ENCODE peak calls at places on chromosomes 11 and 22, in nine cellular contexts. E, I, W, A, X, C, T, M and N are unnamed samples. For H3K4me1, the result is how much of the 10 kb centered on the place peaks cover.

GRCh38 chr22:41524809-41525449 is 19.3 kb downstream of the POLR3H start:
- ATAC-seq in I (no peak), E (peak), W (peak), M (peak), A (no peak), T (peak), X (no peak), C (no peak), N (no peak)

GRCh38 chr22:28188480-28188879 is 269.4 kb upstream of the PITPNB start:
- ATAC-seq in T (no peak), I (no peak), W (no peak), E (no peak), M (no peak), X (no peak), C (no peak), A (no peak), N (no peak)

GRCh38 chr11:100434821-100435641 is 252.1 kb upstream of the ARHGAP42 start:
- ATAC-seq in E (no peak), C (no peak), A (no peak), T (no peak), M (no peak), I (no peak), W (no peak), X (no peak), N (no peak)

GRCh38 chr11:134228625-134229024 is 4.2 kb downstream of the VPS26B start:
- ATAC-seq in E (no peak), M (no peak), T (no peak), C (no peak), W (no peak), A (no peak), X (no peak), I (no peak), N (no peak)

GRCh38 chr22:36493690-36494110 is 12.3 kb upstream of the TXN2 start:
- ATAC-seq in I (peak), T (peak), E (no peak), X (no peak), W (peak), M (no peak), C (peak), A (no peak), N (peak)

GRCh38 chr22:31561238-31561887 is 65.0 kb downstream of the SFI1 start:
- ATAC-seq in A (peak), I (peak), C (peak), X (peak), E (peak), T (peak), M (peak), W (peak), N (peak)

GRCh38 chr11:16936643-16937042 is 77.6 kb downstream of the PLEKHA7 start:
- ATAC-seq in C (no peak), X (no peak), T (peak), E (no peak), A (peak), I (no peak), M (no peak), W (peak), N (no peak)

GRCh38 chr11:102522332-102523207 is 8.0 kb downstream of the MMP7 start:
- ATAC-seq in A (no peak), I (no peak), T (no peak), C (no peak), X (no peak), E (no peak), M (no peak), W (no peak), N (no peak)

GRCh38 chr11:117933475-117933874 is 4.3 kb upstream of the TMPRSS13 start:
- ATAC-seq in C (no peak), X (no peak), I (no peak), M (no peak), E (no peak), W (no peak), T (no peak), A (no peak), N (no peak)
- H3K4me1 ChIP-seq in C (under half), X (under half), I (under half), M (under half), E (under half), W (under half), T (under half), A (under half), N (under half)

DNA sequence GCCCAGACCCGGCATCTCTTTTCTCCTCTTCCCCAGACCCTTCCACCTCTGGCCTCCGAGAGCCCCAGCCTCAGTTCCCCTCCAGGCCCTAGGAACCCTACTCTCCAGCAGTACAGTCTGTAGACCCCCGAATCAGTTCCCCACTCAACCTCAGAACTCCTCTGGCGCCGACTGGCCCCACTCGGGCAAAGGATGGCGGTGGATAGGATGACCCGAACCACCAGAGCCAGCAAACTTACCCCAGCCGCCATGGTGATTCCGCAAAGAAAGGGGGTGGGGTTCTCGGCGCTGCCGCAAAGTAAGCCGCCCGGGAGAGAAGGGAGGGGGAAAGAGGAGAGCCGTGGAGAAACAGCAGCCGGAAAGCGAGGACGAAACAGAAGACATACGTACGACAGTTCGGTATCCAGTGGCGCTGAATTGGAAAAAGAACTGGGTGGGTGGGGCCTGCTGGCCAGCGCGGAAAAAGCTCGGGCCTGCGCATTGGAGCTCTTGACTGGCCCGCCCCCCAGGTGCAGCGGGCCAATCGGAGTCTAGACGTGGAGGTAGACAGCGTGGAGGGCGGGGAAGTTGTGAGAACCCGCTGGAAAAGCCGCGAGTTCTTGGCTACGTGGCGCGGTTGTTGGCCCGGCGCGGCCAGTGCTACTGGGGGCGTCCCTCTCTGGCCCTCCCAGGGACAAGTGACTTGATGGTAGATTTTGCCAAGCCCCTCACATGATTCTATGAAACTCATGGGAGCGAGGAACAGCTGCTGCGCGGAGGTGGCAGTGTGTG is at the start of gene EEF1G:
- ATAC-seq in X (peak), W (peak), M (peak), A (peak), T (peak), C (peak), E (peak), I (peak), N (peak)
- TF ChIP-seq POLR2A in X (peak), W (peak), M (peak), A (no peak), T (peak), C (peak), E (peak), I (peak), N (peak)

DNA sequence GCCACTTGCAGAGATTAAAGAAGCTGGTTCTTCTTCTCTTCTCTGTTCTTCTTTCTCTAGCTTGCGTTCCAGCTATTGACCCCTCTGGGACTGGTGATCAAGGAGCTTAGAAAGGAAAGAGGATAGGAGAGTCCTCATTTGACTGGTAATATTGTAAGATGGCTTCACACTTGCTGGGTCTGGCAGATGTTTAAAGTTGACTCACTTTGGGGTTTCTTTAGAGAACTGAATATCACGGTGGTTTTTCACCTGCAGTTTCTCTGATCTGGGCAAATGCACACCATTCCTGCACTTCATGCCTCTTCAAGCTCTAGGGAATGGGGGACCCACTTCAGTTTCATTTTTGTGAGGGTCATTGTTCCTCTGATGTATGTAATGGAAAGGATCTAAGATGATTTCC is 41.8 kb upstream of the DEUP1 start:
- ATAC-seq in M (no peak), I (no peak), E (no peak), A (no peak), T (no peak), X (no peak), C (no peak), W (no peak), N (no peak)
- H3K4me1 ChIP-seq in M (under half), I (under half), E (under half), A (under half), T (under half), X (under half), C (under half), W (under half), N (under half)

DNA sequence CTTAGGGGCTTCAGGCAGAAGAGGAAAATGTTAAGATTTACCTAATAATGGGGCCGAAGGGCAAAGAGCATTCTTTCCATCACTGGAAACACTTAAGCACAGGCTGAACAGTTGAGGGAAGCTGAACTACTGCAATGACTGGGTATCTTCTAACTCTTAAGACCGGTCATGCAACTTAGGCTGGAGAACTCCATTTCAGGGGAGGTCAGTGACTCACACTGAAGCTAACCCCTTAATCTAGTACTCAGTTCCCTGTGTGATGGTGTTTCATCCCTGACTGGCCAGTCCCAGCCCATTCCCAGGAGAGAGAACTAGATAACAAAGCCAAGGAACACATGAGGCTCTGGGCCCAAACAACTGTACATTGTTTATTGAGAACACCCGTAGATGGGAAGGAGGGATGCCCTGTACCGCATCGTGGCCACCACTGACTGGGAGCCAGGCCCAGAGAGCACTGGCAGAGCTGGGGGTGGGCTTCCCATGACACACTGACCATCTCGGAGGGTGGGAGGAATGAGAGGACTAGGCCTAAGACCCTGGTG is 10.5 kb downstream of the RPL27A start:
- ATAC-seq in I (no peak), C (no peak), T (no peak), A (no peak), M (no peak), X (peak), W (no peak), E (no peak), N (no peak)
- TF ChIP-seq POLR2A in I (no peak), C (no peak), T (no peak), A (no peak), M (no peak), X (peak), W (no peak), E (no peak), N (no peak)

GRCh38 chr11:66999555-66999954 is 23.4 kb upstream of the SYT12 start:
- ATAC-seq in E (no peak), M (no peak), T (no peak), I (no peak), C (no peak), A (no peak), X (no peak), W (no peak), N (no peak)

GRCh38 chr11:67001332-67001731 is 21.6 kb upstream of the SYT12 start:
- ATAC-seq in M (no peak), A (no peak), C (no peak), I (no peak), X (no peak), E (no peak), W (no peak), T (no peak), N (no peak)

GRCh38 chr11:66992041-66992440 is 16.9 kb downstream of the C11orf86 start:
- ATAC-seq in I (no peak), A (no peak), E (no peak), X (no peak), W (no peak), T (no peak), M (no peak), C (no peak), N (no peak)

GRCh38 chr11:67002297-67002913 is 20.5 kb upstream of the SYT12 start:
- ATAC-seq in X (peak), E (no peak), T (no peak), M (no peak), I (no peak), W (peak), C (no peak), A (no peak), N (no peak)

GRCh38 chr11:66996609-66997273 is 21.6 kb downstream of the C11orf86 start:
- ATAC-seq in T (peak), I (peak), M (peak), A (no peak), W (no peak), C (no peak), X (peak), E (no peak), N (peak)
- H3K4me1 ChIP-seq in T (under half), I (under half), M (under half), A (under half), W (under half), C (under half), X (under half), E (under half), N (under half)

GRCh38 chr11:128890216-128890542 is 977 bp upstream of the KCNJ5 start:
- ATAC-seq in X (peak), C (no peak), I (no peak), E (no peak), W (no peak), T (no peak), M (peak), A (no peak), N (no peak)
- TF ChIP-seq POLR2A in X (no peak), C (no peak), I (no peak), E (no peak), W (no peak), T (no peak), M (no peak), A (no peak), N (no peak)